ENCODE peak calls at places on chromosomes 2 and 18, in eight cellular contexts. A is stimulated activated CD4-positive, alpha-beta T cell treated with anti-CD3 and anti-CD28 coated beads, Interleukin-2, amount 100 ng/mL, for 48 hours; Q is transverse colon; G is CD4-positive, alpha-beta T cell; B is GM23338; K is OCI-LY7; Z is right lobe of liver; D is activated CD4-positive, alpha-beta T cell treated with anti-CD3 and anti-CD28 coated beads, Interleukin-2, amount 50 U/mL, for 24 hours. U is an unnamed sample.

GRCh38 chr2:76008001-76008702 is 297.4 kb upstream of the GCFC2 start:
- DNase-seq in Q (peak; percentile 68), K (no peak), G (no peak), B (peak; percentile 12), Z (no peak), A (no peak), D (no peak), U (no peak)

GRCh38 chr2:37340637-37341036 is 3.8 kb upstream of the QPCT start:
- DNase-seq in Q (no peak), G (no peak), A (no peak), Z (no peak), B (no peak), K (no peak), D (no peak), U (no peak)

GRCh38 chr18:47263828-47264314 is 12.4 kb upstream of the SKOR2 start:
- DNase-seq in Z (no peak), K (no peak), G (no peak), A (no peak), B (peak; percentile 56), Q (no peak), D (no peak), U (no peak)

GRCh38 chr2:179898873-179899272 is 37.5 kb upstream of the ZNF385B start:
- DNase-seq in G (no peak), A (no peak), K (peak; percentile 92), D (no peak), Q (peak; percentile 23), B (peak; percentile 91), Z (no peak), U (no peak)

GRCh38 chr2:182628901-182629300 is 87.2 kb upstream of the DNAJC10 start:
- DNase-seq in Q (no peak), A (no peak), B (no peak), G (no peak), D (no peak), Z (no peak), K (no peak), U (no peak)

GRCh38 chr2:71884303-71885042 is 263.2 kb downstream of the CYP26B1 start:
- DNase-seq in K (no peak), G (no peak), Q (no peak), Z (no peak), A (no peak), D (no peak), B (no peak), U (no peak)

GRCh38 chr2:112958428-112959108 is 19.2 kb upstream of the IL36G start:
- DNase-seq in Z (no peak), G (no peak), B (peak; percentile 76), Q (no peak), D (no peak), A (peak; percentile 32), K (peak; percentile 63), U (peak; percentile 3)

GRCh38 chr2:60416221-60417008 is 137.0 kb downstream of the BCL11A start:
- DNase-seq in Q (peak; percentile 47), D (no peak), G (no peak), A (no peak), Z (no peak), K (no peak), B (no peak), U (no peak)

GRCh38 chr2:217837530-217837929 is 165.3 kb downstream of the TNS1 start:
- DNase-seq in Z (no peak), D (no peak), B (no peak), Q (no peak), K (no peak), G (no peak), A (no peak), U (no peak)

GRCh38 chr2:42195559-42195958 is 26.4 kb downstream of the EML4 start:
- DNase-seq in A (no peak), G (no peak), D (no peak), B (no peak), K (no peak), Z (no peak), Q (no peak), U (no peak)

GRCh38 chr2:143263045-143263625 is 133.9 kb downstream of the ARHGAP15 start:
- DNase-seq in A (no peak), Z (no peak), B (peak; percentile 58), K (no peak), Q (no peak), D (no peak), G (no peak), U (no peak)

GRCh38 chr18:53799134-53799533 is 425.3 kb downstream of the MBD2 start:
- DNase-seq in G (no peak), B (no peak), K (no peak), Q (no peak), A (no peak), D (no peak), Z (no peak), U (no peak)

GRCh38 chr18:62399781-62400308 is 74.7 kb downstream of the TNFRSF11A start:
- DNase-seq in G (no peak), Z (no peak), Q (peak; percentile 18), K (no peak), B (peak; percentile 79), A (no peak), D (no peak), U (no peak)

GRCh38 chr2:209473930-209474419 is 50.1 kb downstream of the MAP2 start:
- DNase-seq in K (no peak), G (no peak), Q (no peak), B (no peak), D (no peak), Z (no peak), A (no peak), U (no peak)

GRCh38 chr2:202221873-202222272 is 16.5 kb downstream of the SUMO1 start:
- DNase-seq in B (peak; percentile 29), Q (no peak), Z (no peak), A (no peak), K (no peak), G (no peak), D (no peak), U (no peak)

GRCh38 chr2:127121341-127121740 is 14.4 kb upstream of the BIN1 start:
- DNase-seq in A (no peak), Q (no peak), G (no peak), D (no peak), K (no peak), B (no peak), Z (no peak), U (no peak)

GRCh38 chr2:108616290-108616689 is 82.0 kb downstream of the LIMS1 start:
- DNase-seq in K (no peak), Q (no peak), Z (no peak), B (no peak), D (no peak), A (no peak), G (no peak), U (no peak)

GRCh38 chr2:148674063-148675020 is 29.8 kb downstream of the EPC2 start:
- DNase-seq in A (peak; percentile 25), B (peak; percentile 88), G (no peak), K (peak; percentile 46), Z (no peak), Q (no peak), D (no peak), U (peak; percentile 8)